ENCODE peak calls at places on chromosomes 7 and 10, in four cellular contexts. T is heart right ventricle, S is endothelial cell of umbilical vein, L is left ventricle myocardium inferior. Y is an unnamed sample.

GRCh38 chr10:50395279-50395678 is 144.0 kb upstream of the ASAH2 start:
- DNase-seq in L (no peak), S (no peak), T (no peak), Y (no peak)

GRCh38 chr10:855671-856070 is 75.8 kb downstream of the LARP4B start:
- DNase-seq in S (no peak), T (no peak), L (no peak), Y (no peak)

GRCh38 chr7:157826566-157826965 is 489.8 kb downstream of the DNAJB6 start:
- DNase-seq in T (no peak), S (no peak), L (no peak), Y (no peak)

GRCh38 chr10:103281753-103282152 is 4.8 kb downstream of the INA start:
- DNase-seq in T (no peak), S (no peak), L (no peak), Y (peak)

GRCh38 chr7:77403957-77404356 is 12.2 kb downstream of the GSAP start:
- DNase-seq in L (no peak), S (no peak), T (no peak), Y (no peak)

GRCh38 chr7:117014673-117015133 is 61.4 kb downstream of the ST7 start:
- DNase-seq in L (peak), S (peak), T (peak), Y (no peak)

GRCh38 chr7:116325517-116325916 is 115.2 kb downstream of the TES start:
- DNase-seq in S (peak), L (no peak), T (no peak), Y (no peak)

GRCh38 chr10:70664702-70665195 is 7.6 kb upstream of the ADAMTS14 start:
- DNase-seq in L (no peak), T (peak), S (no peak), Y (peak)

GRCh38 chr10:131928248-131929095 is 27.7 kb downstream of the PPP2R2D start:
- DNase-seq in T (no peak), L (peak), S (peak), Y (no peak)

GRCh38 chr10:48598243-48598935 is 6.5 kb downstream of the ARHGAP22 start:
- DNase-seq in S (no peak), L (no peak), T (no peak), Y (peak)

GRCh38 chr7:153430931-153431330 is 621.3 kb upstream of the DPP6 start:
- DNase-seq in S (no peak), L (no peak), T (no peak), Y (no peak)
- H3K27ac ChIP-seq in S (no peak), L (no peak), T (no peak), Y (no peak)

GRCh38 chr7:90212149-90212495 is 582 bp downstream of the STEAP2 start:
- DNase-seq in T (no peak), L (no peak), S (no peak), Y (no peak)
- H3K27ac ChIP-seq in T (no peak), L (peak), S (no peak), Y (peak)

DNA sequence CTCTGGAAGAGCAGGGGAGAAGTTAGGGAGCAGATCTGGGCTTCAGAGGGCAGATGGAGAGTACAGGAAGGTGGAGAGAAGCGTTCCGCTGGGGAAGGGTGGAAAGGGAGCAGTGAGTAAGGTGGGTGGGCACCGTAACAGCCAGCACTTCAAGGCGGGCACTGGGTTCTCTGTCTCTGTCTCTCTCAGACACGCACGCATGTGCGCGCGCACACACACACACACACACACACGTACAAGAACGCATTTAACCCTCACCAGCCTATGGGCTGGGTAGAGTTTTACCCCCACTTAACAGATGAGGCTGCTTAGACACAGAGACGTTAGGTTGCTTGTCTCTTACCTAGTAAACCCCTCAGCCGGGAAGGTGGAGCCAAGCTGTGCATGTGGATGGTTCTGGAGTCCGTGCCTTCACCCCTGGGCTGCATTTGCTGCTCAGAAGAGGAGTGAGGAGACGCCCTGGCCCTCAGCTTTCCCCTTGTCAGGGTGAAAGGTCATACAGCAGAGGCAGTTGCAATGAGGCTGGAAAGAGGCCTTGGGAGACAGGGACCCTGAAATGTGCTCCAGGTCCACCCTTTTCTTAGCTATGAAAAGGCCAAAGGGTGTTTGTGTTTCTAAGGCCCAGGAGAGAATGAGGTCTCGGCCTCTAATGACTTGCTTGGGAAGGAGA is 16.0 kb downstream of the ADCYAP1R1 start:
- DNase-seq in L (peak), S (no peak), T (no peak), Y (no peak)
- H3K27ac ChIP-seq in L (no peak), S (no peak), T (no peak), Y (no peak)

GRCh38 chr10:44046605-44047004 is 338.3 kb downstream of the CXCL12 start:
- DNase-seq in S (peak), L (no peak), T (no peak), Y (no peak)
- H3K27ac ChIP-seq in S (no peak), L (peak), T (no peak), Y (no peak)

GRCh38 chr7:80870806-80871205 is 48.0 kb downstream of the SEMA3C start:
- DNase-seq in L (no peak), T (no peak), S (no peak), Y (no peak)

GRCh38 chr7:80879849-80880248 is 39.0 kb downstream of the SEMA3C start:
- DNase-seq in S (no peak), L (no peak), T (no peak), Y (no peak)

GRCh38 chr7:80876894-80877414 is 41.9 kb downstream of the SEMA3C start:
- DNase-seq in L (no peak), S (no peak), T (no peak), Y (no peak)

GRCh38 chr7:80873140-80873539 is 45.7 kb downstream of the SEMA3C start:
- DNase-seq in S (no peak), T (no peak), L (no peak), Y (no peak)

GRCh38 chr7:80875537-80876120 is 43.2 kb downstream of the SEMA3C start:
- DNase-seq in L (no peak), S (no peak), T (no peak), Y (no peak)
- H3K27ac ChIP-seq in L (no peak), S (no peak), T (no peak), Y (no peak)

DNA sequence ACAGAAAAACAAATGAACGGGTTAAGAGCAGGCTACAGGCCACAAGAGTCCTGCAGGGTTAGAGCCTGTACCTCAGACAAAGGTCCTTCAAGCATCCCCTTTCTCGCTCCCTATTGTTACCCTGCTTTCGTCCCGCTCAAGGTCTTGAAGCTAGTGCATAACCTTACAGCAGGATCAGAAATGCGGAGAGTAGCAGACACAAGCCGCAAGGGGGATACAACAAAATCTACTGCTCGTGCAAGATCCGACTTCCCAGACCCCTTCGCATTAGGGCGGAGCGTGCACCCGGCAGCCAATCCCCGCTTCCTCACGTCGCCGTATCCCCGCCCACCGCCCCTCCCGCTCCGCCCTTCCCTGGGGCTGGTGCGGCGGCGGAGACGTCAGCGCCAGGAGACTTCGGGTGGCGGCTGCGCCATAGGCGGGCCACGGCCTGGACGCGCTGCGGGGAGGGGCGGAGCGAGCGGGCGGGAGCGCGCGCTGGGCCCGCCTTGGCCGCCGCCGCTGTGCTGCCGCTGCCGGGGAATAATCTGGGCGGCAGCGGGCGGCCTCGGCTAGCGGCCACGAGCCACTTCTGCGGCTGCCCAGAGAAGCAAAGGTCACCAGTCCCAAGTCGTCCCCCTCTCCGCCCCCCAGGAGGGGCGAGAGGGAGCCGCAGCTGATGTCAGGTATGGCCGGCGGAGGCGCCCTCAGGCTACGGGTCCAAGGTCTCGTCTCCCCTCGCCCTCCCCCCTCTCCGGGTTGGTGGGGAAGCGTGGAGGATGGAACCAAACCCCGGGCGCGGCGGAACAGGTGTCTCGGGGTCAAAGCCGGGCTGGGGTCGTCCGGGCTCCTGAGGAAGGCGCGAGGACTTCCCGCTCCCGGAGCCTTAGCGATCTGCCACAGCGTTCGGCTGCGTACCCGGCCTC is at the start of gene C1GALT1:
- DNase-seq in L (peak), S (peak), T (peak), Y (peak)
- H3K27ac ChIP-seq in L (peak), S (peak), T (peak), Y (peak)

Y was measured in caudate nucleus.